ENCODE peak calls at places on chromosome 5, in five cellular contexts. One of them, this sample, is unnamed. For H3K4me1, the result is how much of the 10 kb centered on the place peaks cover.

GRCh38 chr5:56951131-56951945 is 585 bp downstream of the MIER3 start:
- DNase-seq in CD4-positive, alpha-beta memory T cell: peak
- DNase-seq in PC-3: no peak
- DNase-seq in OCI-LY7: peak
- DNase-seq in stomach: no peak
- DNase-seq in this sample: peak

GRCh38 chr5:10307206-10308148 is at the start of gene CMBL:
- DNase-seq in stomach: no peak
- DNase-seq in CD4-positive, alpha-beta memory T cell: no peak
- DNase-seq in OCI-LY7: no peak
- DNase-seq in PC-3: peak
- DNase-seq in this sample: peak

GRCh38 chr5:170749911-170750431 is 33.6 kb upstream of the GABRP start:
- DNase-seq in OCI-LY7: no peak
- DNase-seq in stomach: peak
- DNase-seq in PC-3: peak
- DNase-seq in CD4-positive, alpha-beta memory T cell: no peak
- DNase-seq in this sample: no peak

GRCh38 chr5:67338416-67338815 is 141.8 kb upstream of the CD180 start:
- DNase-seq in OCI-LY7: no peak
- DNase-seq in stomach: no peak
- DNase-seq in CD4-positive, alpha-beta memory T cell: no peak
- DNase-seq in PC-3: no peak
- DNase-seq in this sample: no peak

GRCh38 chr5:78827725-78828124 is 157.4 kb downstream of the ARSB start:
- DNase-seq in OCI-LY7: peak
- DNase-seq in PC-3: no peak
- DNase-seq in stomach: no peak
- DNase-seq in CD4-positive, alpha-beta memory T cell: no peak
- DNase-seq in this sample: no peak

GRCh38 chr5:31678180-31678579 is 39.2 kb downstream of the PDZD2 start:
- DNase-seq in stomach: no peak
- DNase-seq in CD4-positive, alpha-beta memory T cell: no peak
- DNase-seq in PC-3: no peak
- DNase-seq in OCI-LY7: no peak
- DNase-seq in this sample: no peak

GRCh38 chr5:17000296-17000939 is 64.3 kb upstream of the MYO10 start:
- DNase-seq in CD4-positive, alpha-beta memory T cell: no peak
- DNase-seq in OCI-LY7: no peak
- DNase-seq in stomach: no peak
- DNase-seq in PC-3: peak
- DNase-seq in this sample: no peak

GRCh38 chr5:57986746-57987145 is 473.1 kb downstream of the PLK2 start:
- DNase-seq in PC-3: peak
- DNase-seq in CD4-positive, alpha-beta memory T cell: no peak
- DNase-seq in OCI-LY7: no peak
- DNase-seq in stomach: no peak
- DNase-seq in this sample: no peak

GRCh38 chr5:134902071-134902801 is 2.7 kb upstream of the PCBD2 start:
- DNase-seq in stomach: no peak
- DNase-seq in CD4-positive, alpha-beta memory T cell: no peak
- DNase-seq in OCI-LY7: peak
- DNase-seq in PC-3: peak
- DNase-seq in this sample: no peak

GRCh38 chr5:171981847-171982246 is 24.6 kb downstream of the FBXW11 start:
- DNase-seq in OCI-LY7: no peak
- DNase-seq in CD4-positive, alpha-beta memory T cell: no peak
- DNase-seq in stomach: no peak
- DNase-seq in PC-3: no peak
- DNase-seq in this sample: no peak

GRCh38 chr5:124706729-124707361 is 39.6 kb downstream of the ZNF608 start:
- DNase-seq in OCI-LY7: peak
- DNase-seq in stomach: peak
- DNase-seq in CD4-positive, alpha-beta memory T cell: no peak
- DNase-seq in PC-3: no peak
- DNase-seq in this sample: peak

GRCh38 chr5:139385061-139385889 is 2.2 kb upstream of the SLC23A1 start:
- DNase-seq in OCI-LY7: peak
- DNase-seq in CD4-positive, alpha-beta memory T cell: no peak
- DNase-seq in stomach: peak
- DNase-seq in PC-3: no peak
- DNase-seq in this sample: no peak

GRCh38 chr5:43313854-43314457 is 744 bp upstream of the HMGCS1 start:
- DNase-seq in PC-3: no peak
- DNase-seq in OCI-LY7: no peak
- DNase-seq in CD4-positive, alpha-beta memory T cell: no peak
- DNase-seq in stomach: no peak
- DNase-seq in this sample: no peak

GRCh38 chr5:139838381-139839197 is 43.0 kb downstream of the PSD2 start:
- DNase-seq in PC-3: no peak
- DNase-seq in OCI-LY7: no peak
- DNase-seq in stomach: no peak
- DNase-seq in CD4-positive, alpha-beta memory T cell: no peak
- DNase-seq in this sample: no peak

GRCh38 chr5:137957948-137958347 is 68.7 kb downstream of the PKD2L2 start:
- DNase-seq in stomach: no peak
- DNase-seq in PC-3: no peak
- DNase-seq in CD4-positive, alpha-beta memory T cell: no peak
- DNase-seq in OCI-LY7: no peak
- DNase-seq in this sample: no peak

GRCh38 chr5:55234171-55234700 is 828 bp upstream of the CCNO start:
- DNase-seq in OCI-LY7: no peak
- DNase-seq in PC-3: peak
- DNase-seq in stomach: peak
- DNase-seq in CD4-positive, alpha-beta memory T cell: no peak
- DNase-seq in this sample: peak

GRCh38 chr5:145189786-145190185 is 645.4 kb downstream of the PRELID2 start:
- DNase-seq in PC-3: no peak
- DNase-seq in OCI-LY7: no peak
- DNase-seq in stomach: no peak
- DNase-seq in CD4-positive, alpha-beta memory T cell: no peak
- DNase-seq in this sample: no peak

GRCh38 chr5:143199161-143199560 is 204.3 kb downstream of the NR3C1 start:
- DNase-seq in stomach: no peak
- DNase-seq in PC-3: no peak
- DNase-seq in CD4-positive, alpha-beta memory T cell: no peak
- DNase-seq in OCI-LY7: no peak
- DNase-seq in this sample: no peak
- H3K4me1 ChIP-seq in stomach: under half
- H3K4me1 ChIP-seq in PC-3: under half
- H3K4me1 ChIP-seq in CD4-positive, alpha-beta memory T cell: under half
- H3K4me1 ChIP-seq in OCI-LY7: under half
- H3K4me1 ChIP-seq in this sample: under half

GRCh38 chr5:177311723-177312648 is at the start of gene MXD3:
- DNase-seq in OCI-LY7: peak
- DNase-seq in stomach: peak
- DNase-seq in CD4-positive, alpha-beta memory T cell: peak
- DNase-seq in PC-3: peak
- DNase-seq in this sample: peak
- H3K27ac ChIP-seq in OCI-LY7: peak
- H3K27ac ChIP-seq in stomach: peak
- H3K27ac ChIP-seq in CD4-positive, alpha-beta memory T cell: peak
- H3K27ac ChIP-seq in PC-3: peak
- H3K27ac ChIP-seq in this sample: no peak

GRCh38 chr5:107577551-107577950 is 93.2 kb downstream of the EFNA5 start:
- DNase-seq in OCI-LY7: no peak
- DNase-seq in stomach: no peak
- DNase-seq in CD4-positive, alpha-beta memory T cell: no peak
- DNase-seq in PC-3: no peak
- DNase-seq in this sample: no peak
- H3K4me1 ChIP-seq in OCI-LY7: under half
- H3K4me1 ChIP-seq in stomach: under half
- H3K4me1 ChIP-seq in CD4-positive, alpha-beta memory T cell: under half
- H3K4me1 ChIP-seq in PC-3: half or more
- H3K4me1 ChIP-seq in this sample: under half

GRCh38 chr5:68533571-68534051 is 318.1 kb downstream of the PIK3R1 start:
- DNase-seq in stomach: no peak
- DNase-seq in PC-3: no peak
- DNase-seq in OCI-LY7: no peak
- DNase-seq in CD4-positive, alpha-beta memory T cell: no peak
- DNase-seq in this sample: no peak

GRCh38 chr5:68533051-68533450 is 317.5 kb downstream of the PIK3R1 start:
- DNase-seq in OCI-LY7: no peak
- DNase-seq in stomach: no peak
- DNase-seq in CD4-positive, alpha-beta memory T cell: no peak
- DNase-seq in PC-3: no peak
- DNase-seq in this sample: no peak

GRCh38 chr5:68534131-68534940 is 318.8 kb downstream of the PIK3R1 start:
- DNase-seq in CD4-positive, alpha-beta memory T cell: no peak
- DNase-seq in OCI-LY7: no peak
- DNase-seq in stomach: peak
- DNase-seq in PC-3: peak
- DNase-seq in this sample: peak

GRCh38 chr5:68531970-68532369 is 316.4 kb downstream of the PIK3R1 start:
- DNase-seq in stomach: no peak
- DNase-seq in OCI-LY7: no peak
- DNase-seq in CD4-positive, alpha-beta memory T cell: no peak
- DNase-seq in PC-3: no peak
- DNase-seq in this sample: no peak

DNA sequence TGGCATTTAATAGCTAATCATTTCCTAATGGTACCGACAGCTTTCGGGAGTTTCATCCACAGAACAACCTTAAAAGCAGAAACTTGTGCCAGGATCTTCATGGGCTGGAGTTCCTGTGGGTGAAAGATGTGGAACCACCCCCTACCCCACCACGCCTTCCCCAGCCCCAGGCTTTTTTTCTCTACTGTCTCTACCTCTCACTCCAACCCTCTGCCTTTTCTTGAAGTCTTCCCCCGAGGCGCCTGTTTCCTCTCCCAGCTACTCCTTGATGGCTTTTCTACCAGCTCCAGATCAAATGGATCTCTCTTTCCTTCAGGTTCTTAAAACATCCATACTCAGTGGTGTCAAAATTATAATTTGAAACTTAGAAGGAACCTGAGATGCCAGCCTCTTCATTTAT is 319.6 kb downstream of the PIK3R1 start:
- DNase-seq in stomach: no peak
- DNase-seq in CD4-positive, alpha-beta memory T cell: no peak
- DNase-seq in OCI-LY7: no peak
- DNase-seq in PC-3: no peak
- DNase-seq in this sample: no peak
- H3K27ac ChIP-seq in stomach: no peak
- H3K27ac ChIP-seq in CD4-positive, alpha-beta memory T cell: no peak
- H3K27ac ChIP-seq in OCI-LY7: no peak
- H3K27ac ChIP-seq in PC-3: no peak
- H3K27ac ChIP-seq in this sample: no peak

GRCh38 chr5:109452661-109453060 is 42.9 kb upstream of the PJA2 start:
- DNase-seq in stomach: no peak
- DNase-seq in OCI-LY7: no peak
- DNase-seq in CD4-positive, alpha-beta memory T cell: no peak
- DNase-seq in PC-3: no peak
- DNase-seq in this sample: no peak

GRCh38 chr5:109450129-109450877 is 40.5 kb upstream of the PJA2 start:
- DNase-seq in OCI-LY7: no peak
- DNase-seq in stomach: no peak
- DNase-seq in PC-3: no peak
- DNase-seq in CD4-positive, alpha-beta memory T cell: no peak
- DNase-seq in this sample: no peak

GRCh38 chr5:109453251-109453650 is 43.5 kb upstream of the PJA2 start:
- DNase-seq in CD4-positive, alpha-beta memory T cell: no peak
- DNase-seq in stomach: no peak
- DNase-seq in PC-3: no peak
- DNase-seq in OCI-LY7: no peak
- DNase-seq in this sample: no peak

GRCh38 chr5:109448838-109449237 is 39.1 kb upstream of the PJA2 start:
- DNase-seq in OCI-LY7: no peak
- DNase-seq in CD4-positive, alpha-beta memory T cell: no peak
- DNase-seq in PC-3: no peak
- DNase-seq in stomach: no peak
- DNase-seq in this sample: no peak

DNA sequence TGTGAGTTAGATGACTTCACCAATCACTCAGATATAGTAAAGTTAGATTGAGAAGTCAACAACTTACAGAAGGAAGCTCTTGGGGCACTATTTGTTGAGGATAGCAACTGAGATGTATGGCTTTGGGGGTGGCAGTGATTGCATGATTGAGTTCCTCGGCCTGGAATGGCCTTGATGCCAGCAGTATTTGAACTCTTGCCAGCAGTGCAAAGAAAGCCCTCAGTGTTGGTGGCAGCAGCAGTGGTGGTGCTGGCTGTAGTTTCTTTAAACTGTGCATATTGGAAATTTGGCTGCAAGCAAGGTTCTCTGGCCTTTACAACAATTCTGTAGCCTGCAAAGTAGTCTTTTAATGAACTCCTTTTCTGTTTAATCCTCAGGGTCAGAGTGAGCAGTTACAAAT is 41.4 kb upstream of the PJA2 start:
- DNase-seq in PC-3: no peak
- DNase-seq in OCI-LY7: no peak
- DNase-seq in CD4-positive, alpha-beta memory T cell: no peak
- DNase-seq in stomach: peak
- DNase-seq in this sample: no peak
- H3K4me1 ChIP-seq in PC-3: under half
- H3K4me1 ChIP-seq in OCI-LY7: under half
- H3K4me1 ChIP-seq in CD4-positive, alpha-beta memory T cell: under half
- H3K4me1 ChIP-seq in stomach: under half
- H3K4me1 ChIP-seq in this sample: under half

DNA sequence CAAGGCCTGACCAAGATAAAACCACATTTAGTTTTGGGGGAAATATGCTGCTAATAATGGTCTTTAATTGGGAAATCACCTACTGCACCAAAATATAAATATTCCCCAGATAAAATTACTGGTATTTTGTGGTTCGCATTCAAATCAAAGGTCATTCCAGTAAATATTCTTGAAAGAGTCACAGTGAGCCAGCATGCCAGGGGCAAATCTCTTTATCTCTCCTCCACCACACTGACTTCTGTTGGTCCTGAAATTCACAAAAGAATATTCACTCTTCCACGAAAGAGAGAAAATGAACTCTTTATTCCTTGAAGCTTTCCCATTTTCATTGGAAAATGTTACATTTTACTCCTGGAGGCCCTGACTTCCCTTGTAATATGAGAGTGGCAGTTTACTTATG is 39.8 kb downstream of the ZNF366 start:
- DNase-seq in OCI-LY7: no peak
- DNase-seq in stomach: no peak
- DNase-seq in PC-3: peak
- DNase-seq in CD4-positive, alpha-beta memory T cell: no peak
- DNase-seq in this sample: no peak
- H3K27ac ChIP-seq in OCI-LY7: no peak
- H3K27ac ChIP-seq in stomach: no peak
- H3K27ac ChIP-seq in PC-3: peak
- H3K27ac ChIP-seq in CD4-positive, alpha-beta memory T cell: no peak
- H3K27ac ChIP-seq in this sample: no peak

DNA sequence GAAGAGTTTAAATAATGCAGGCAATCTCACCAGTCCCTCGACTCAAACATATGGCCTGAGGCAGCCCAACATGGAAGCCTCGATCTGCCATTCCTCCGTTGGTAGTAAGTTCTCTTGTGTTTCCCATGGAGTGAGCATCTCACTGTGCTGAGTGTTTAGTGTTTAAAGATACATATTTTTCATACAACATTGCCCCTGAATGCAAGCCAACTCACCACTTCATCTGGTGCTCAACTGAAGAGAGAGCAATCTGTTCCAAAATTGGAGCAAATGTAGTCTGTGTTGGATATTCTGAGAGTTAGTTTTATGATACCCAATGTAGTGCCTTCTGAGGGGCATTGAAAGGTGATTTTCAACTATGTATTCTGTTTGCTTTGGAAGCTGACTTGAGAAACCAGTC is 171.6 kb upstream of the ATP10B start:
- DNase-seq in CD4-positive, alpha-beta memory T cell: no peak
- DNase-seq in OCI-LY7: no peak
- DNase-seq in PC-3: no peak
- DNase-seq in stomach: no peak
- DNase-seq in this sample: no peak
- H3K4me1 ChIP-seq in CD4-positive, alpha-beta memory T cell: under half
- H3K4me1 ChIP-seq in OCI-LY7: under half
- H3K4me1 ChIP-seq in PC-3: under half
- H3K4me1 ChIP-seq in stomach: under half
- H3K4me1 ChIP-seq in this sample: under half